ENCODE peak calls at places on chromosomes 12 and 14, in ten cellular contexts. V is central memory CD4-positive, alpha-beta T cell; C is HFFc6; P is activated naive CD8-positive, alpha-beta T cell treated with anti-CD3 and anti-CD28 coated beads, Interleukin-2, amount 50 U/mL, for 24 hours; T is naive thymus-derived CD8-positive, alpha-beta T cell; G is RCC 7860; S is activated CD4-positive, alpha-beta T cell treated with anti-CD3 and anti-CD28 coated beads, Interleukin-2, amount 50 U/mL, for 1 hour; J is lung; W is activated CD4-positive, alpha-beta memory T cell treated with anti-CD3 and anti-CD28 coated beads, Interleukin-2, amount 10 ng/mL, durations not matched to agents 7 days and 5 days; O is stimulated activated CD4-positive, alpha-beta T cell treated with anti-CD3 and anti-CD28 coated beads, Interleukin-2, amount 100 ng/mL, for 48 hours. R is an unnamed sample.

GRCh38 chr12:60693019-60693626 is 1097.3 kb downstream of the SLC16A7 start:
- DNase-seq in G (no peak), W (no peak), C (no peak), P (no peak), S (no peak), V (no peak), O (no peak), T (no peak), J (no peak), R (no peak)

GRCh38 chr12:91180577-91180976 is 2.0 kb downstream of the DCN start:
- DNase-seq in O (no peak), V (no peak), P (no peak), J (no peak), W (no peak), T (no peak), S (no peak), C (peak), G (no peak), R (no peak)

GRCh38 chr12:3574986-3575385 is 84.0 kb downstream of the PRMT8 start:
- DNase-seq in P (no peak), G (no peak), C (no peak), O (no peak), V (no peak), W (no peak), J (no peak), T (no peak), S (no peak), R (no peak)

GRCh38 chr14:67806228-67806627 is 10.2 kb downstream of the ZFYVE26 start:
- DNase-seq in O (no peak), V (no peak), G (no peak), W (no peak), S (no peak), P (no peak), J (no peak), T (no peak), C (peak), R (no peak)

GRCh38 chr14:90397401-90398314 is 829 bp downstream of the CALM1 start:
- DNase-seq in V (peak), P (peak), T (peak), W (peak), C (peak), S (peak), J (peak), O (peak), G (no peak), R (peak)

GRCh38 chr14:36579573-36580140 is 2.8 kb downstream of the NKX2-8 start:
- DNase-seq in T (no peak), S (no peak), W (no peak), J (no peak), O (no peak), C (no peak), P (no peak), V (no peak), G (no peak), R (no peak)

GRCh38 chr14:23932639-23933038 is 20.9 kb upstream of the DHRS4 start:
- DNase-seq in J (no peak), V (no peak), W (no peak), S (no peak), O (no peak), T (no peak), C (no peak), G (no peak), P (no peak), R (no peak)

GRCh38 chr12:116736962-116737773 is 701 bp downstream of the SPRING1 start:
- DNase-seq in W (peak), V (no peak), G (no peak), O (no peak), J (no peak), C (no peak), T (peak), S (no peak), P (peak), R (no peak)

GRCh38 chr12:6606331-6607131 is 648 bp downstream of the CHD4 start:
- DNase-seq in W (no peak), P (peak), O (no peak), J (peak), C (no peak), V (peak), G (peak), S (peak), T (peak), R (peak)

GRCh38 chr14:50978888-50979287 is 34.6 kb upstream of the PYGL start:
- DNase-seq in W (no peak), O (no peak), S (no peak), C (no peak), G (no peak), J (no peak), V (no peak), P (no peak), T (no peak), R (no peak)

GRCh38 chr12:46459111-46459510 is 86.5 kb upstream of the SLC38A2 start:
- DNase-seq in T (no peak), C (peak), J (no peak), S (no peak), V (no peak), W (peak), O (no peak), P (peak), G (no peak), R (no peak)

GRCh38 chr12:54004063-54004840 is 4.3 kb downstream of the HOXC9 start:
- DNase-seq in S (no peak), W (no peak), C (no peak), G (no peak), J (no peak), O (no peak), P (no peak), T (no peak), V (no peak), R (no peak)

GRCh38 chr12:120367924-120368788 is 808 bp downstream of the MSI1 start:
- DNase-seq in G (no peak), V (no peak), P (peak), O (peak), T (no peak), C (no peak), W (no peak), J (no peak), S (no peak), R (no peak)

GRCh38 chr14:96624661-96625435 is 122.7 kb downstream of the PAPOLA start:
- DNase-seq in G (no peak), W (no peak), J (no peak), V (no peak), T (no peak), C (no peak), P (no peak), S (no peak), O (no peak), R (no peak)

GRCh38 chr12:85356596-85357385 is 76.8 kb downstream of the ALX1 start:
- DNase-seq in W (no peak), C (no peak), T (no peak), G (no peak), P (no peak), S (no peak), V (no peak), O (no peak), J (no peak), R (no peak)

GRCh38 chr12:104220931-104221330 is 5.4 kb downstream of the TXNRD1 start:
- DNase-seq in S (no peak), J (no peak), C (no peak), G (no peak), V (no peak), O (no peak), W (no peak), T (no peak), P (peak), R (no peak)

GRCh38 chr12:131684015-131684725 is 26.7 kb upstream of the SFSWAP start:
- DNase-seq in C (no peak), J (no peak), S (no peak), V (no peak), G (no peak), T (no peak), O (no peak), P (no peak), W (no peak), R (no peak)

GRCh38 chr14:51082394-51082793 is 12.5 kb downstream of the TRIM9 start:
- DNase-seq in V (no peak), W (no peak), C (no peak), J (no peak), P (no peak), S (no peak), G (no peak), O (no peak), T (no peak), R (no peak)

GRCh38 chr12:69437073-69437472 is 33.1 kb upstream of the FRS2 start:
- DNase-seq in O (no peak), C (no peak), J (no peak), S (no peak), G (no peak), P (no peak), W (no peak), V (no peak), T (no peak), R (no peak)

GRCh38 chr12:47910486-47910885 is 5.7 kb upstream of the VDR start:
- DNase-seq in J (no peak), W (no peak), V (no peak), T (no peak), P (no peak), O (no peak), C (peak), G (no peak), S (no peak), R (no peak)

GRCh38 chr12:29157486-29157946 is 8.4 kb downstream of the FAR2 start:
- DNase-seq in T (no peak), G (no peak), S (no peak), W (no peak), V (no peak), P (no peak), O (no peak), J (no peak), C (no peak), R (no peak)

GRCh38 chr14:92649934-92650545 is 98.4 kb downstream of the LGMN start:
- DNase-seq in W (no peak), O (no peak), J (peak), V (no peak), C (no peak), T (no peak), G (no peak), S (no peak), P (peak), R (no peak)

GRCh38 chr12:51886021-51886710 is 1.7 kb upstream of the ANKRD33 start:
- DNase-seq in W (peak), G (peak), P (peak), V (peak), J (peak), O (peak), C (peak), S (peak), T (peak), R (peak)

GRCh38 chr12:128276542-128276941 is 9.6 kb downstream of the TMEM132C start:
- DNase-seq in J (no peak), C (no peak), V (no peak), S (no peak), O (no peak), T (no peak), G (no peak), P (no peak), W (no peak), R (no peak)

R was measured in CD4-positive, CD25-positive, alpha-beta regulatory T cell.